ENCODE peak calls at places on chromosome 13, in five cellular contexts. K is dorsolateral prefrontal cortex, D is IMR-90, I is left ventricle myocardium inferior, U is cardiac fibroblast. E is an unnamed sample.

GRCh38 chr13:51797664-51798488 is 6.1 kb downstream of the DHRS12 start:
- DNase-seq in D (peak), K (no peak), U (peak), I (no peak), E (peak)

GRCh38 chr13:23432589-23432988 is 913 bp downstream of the SACS start:
- DNase-seq in D (peak), I (no peak), K (no peak), U (no peak), E (no peak)

GRCh38 chr13:28613562-28613961 is 45.4 kb upstream of the POMP start:
- DNase-seq in K (no peak), U (no peak), I (no peak), D (no peak), E (no peak)

GRCh38 chr13:40087021-40088002 is 431.9 kb downstream of the COG6 start:
- DNase-seq in D (no peak), K (no peak), U (no peak), I (no peak), E (no peak)

GRCh38 chr13:41788552-41788951 is 172.4 kb downstream of the VWA8 start:
- DNase-seq in D (no peak), U (no peak), K (no peak), I (no peak), E (no peak)

GRCh38 chr13:102698649-102698980 is 3.8 kb upstream of the METTL21C start:
- DNase-seq in K (no peak), D (no peak), U (no peak), I (no peak), E (no peak)

GRCh38 chr13:44967656-44968451 is 21.4 kb downstream of the NUFIP1 start:
- DNase-seq in U (peak), D (peak), K (no peak), I (no peak), E (no peak)

GRCh38 chr13:29513002-29513980 is 82.2 kb downstream of the SLC7A1 start:
- DNase-seq in K (no peak), I (no peak), D (peak), U (no peak), E (no peak)

GRCh38 chr13:80022146-80022545 is 318.8 kb downstream of the SPRY2 start:
- DNase-seq in U (no peak), K (no peak), D (no peak), I (no peak), E (no peak)

GRCh38 chr13:61466280-61466679 is 50.6 kb upstream of the PCDH20 start:
- DNase-seq in K (no peak), U (no peak), D (no peak), I (no peak), E (no peak)

GRCh38 chr13:103469771-103470170 is 403.6 kb upstream of the SLC10A2 start:
- DNase-seq in I (no peak), K (no peak), U (no peak), D (no peak), E (no peak)

GRCh38 chr13:109400192-109400591 is 386.2 kb downstream of the IRS2 start:
- DNase-seq in U (no peak), K (no peak), I (peak), D (no peak), E (no peak)

GRCh38 chr13:29707876-29708543 is 112.5 kb upstream of the SLC7A1 start:
- DNase-seq in I (no peak), D (peak), K (no peak), U (peak), E (no peak)

GRCh38 chr13:114161644-114162532 is 17.2 kb upstream of the CFAP97D2 start:
- DNase-seq in I (peak), U (peak), K (no peak), D (peak), E (no peak)

GRCh38 chr13:89763011-89763410 is 1584.5 kb upstream of the MIR17HG start:
- DNase-seq in U (no peak), D (no peak), I (no peak), K (no peak), E (no peak)

GRCh38 chr13:41767801-41768200 is 193.1 kb downstream of the VWA8 start:
- DNase-seq in D (peak), U (peak), K (no peak), I (no peak), E (no peak)

GRCh38 chr13:79673993-79674377 is 193.0 kb downstream of the NDFIP2 start:
- DNase-seq in U (no peak), D (no peak), I (no peak), K (no peak), E (no peak)

GRCh38 chr13:47397739-47398138 is 500.9 kb upstream of the HTR2A start:
- DNase-seq in D (peak), K (no peak), I (no peak), U (no peak), E (no peak)

GRCh38 chr13:42170029-42170428 is 101.9 kb upstream of the AKAP11 start:
- DNase-seq in K (no peak), U (no peak), I (no peak), D (no peak), E (no peak)

GRCh38 chr13:93004919-93005318 is 221.7 kb upstream of the GPC6 start:
- DNase-seq in D (peak), U (peak), K (no peak), I (no peak), E (no peak)

GRCh38 chr13:20939662-20940061 is 37.1 kb upstream of the XPO4 start:
- DNase-seq in D (no peak), U (no peak), K (no peak), I (peak), E (no peak)

GRCh38 chr13:111152836-111153235 is 37.7 kb downstream of the ARHGEF7 start:
- DNase-seq in I (no peak), K (no peak), D (no peak), U (no peak), E (no peak)

GRCh38 chr13:38024431-38024830 is 154.9 kb upstream of the TRPC4 start:
- DNase-seq in D (no peak), U (peak), I (no peak), K (no peak), E (no peak)

GRCh38 chr13:76812206-76812882 is 73.9 kb downstream of the KCTD12 start:
- DNase-seq in D (no peak), I (peak), K (peak), U (no peak), E (peak)

GRCh38 chr13:76816394-76816793 is 69.8 kb downstream of the KCTD12 start:
- DNase-seq in D (no peak), K (no peak), I (no peak), U (no peak), E (no peak)

GRCh38 chr13:76812971-76813691 is 73.1 kb downstream of the KCTD12 start:
- DNase-seq in U (peak), D (no peak), K (no peak), I (peak), E (no peak)

GRCh38 chr13:76815344-76815743 is 70.9 kb downstream of the KCTD12 start:
- DNase-seq in I (no peak), D (no peak), U (no peak), K (no peak), E (no peak)

DNA sequence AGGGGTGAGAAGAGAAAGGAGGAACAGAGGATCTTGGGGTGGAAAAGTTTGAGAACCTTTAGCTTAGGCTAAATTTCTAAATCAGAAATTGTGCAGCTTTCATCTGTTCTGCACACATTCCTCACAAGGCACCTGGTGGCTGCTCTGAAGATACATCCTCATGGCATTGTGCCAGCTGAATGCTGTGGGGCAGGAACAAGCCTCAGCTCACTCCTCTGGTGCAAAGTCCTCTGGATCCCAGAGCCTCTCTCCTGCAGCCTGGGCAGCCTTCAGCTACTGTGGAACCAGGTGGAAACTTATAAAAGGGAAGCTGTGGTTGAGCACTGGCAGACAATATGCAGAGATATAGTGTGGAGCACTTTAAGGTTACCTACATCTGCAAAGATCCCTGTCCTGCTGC is 72.3 kb downstream of the KCTD12 start:
- DNase-seq in U (no peak), K (no peak), D (no peak), I (no peak), E (no peak)
- TF ChIP-seq CTCF in U (no peak), K (no peak), D (no peak), I (no peak), E (no peak)

DNA sequence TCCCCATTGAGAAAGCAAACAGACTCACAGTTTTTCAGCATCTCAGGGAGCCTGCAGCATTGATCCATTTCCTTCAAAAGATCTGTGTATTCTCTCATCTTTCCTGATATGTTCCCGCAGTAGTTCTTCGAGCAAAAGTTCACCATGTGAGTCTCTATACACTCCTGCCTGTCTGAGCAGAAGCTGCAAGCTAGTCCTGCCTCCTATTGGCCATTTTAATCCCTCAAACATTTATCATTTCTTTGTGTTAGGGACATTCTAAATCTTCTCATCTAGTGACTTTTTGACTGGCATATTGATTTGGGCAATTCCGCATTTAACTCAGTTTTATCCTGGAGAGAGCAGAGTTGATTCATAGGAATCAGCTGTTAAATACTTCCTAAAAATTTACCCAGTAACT is 660.4 kb upstream of the KLF12 start:
- DNase-seq in U (no peak), I (no peak), D (no peak), K (no peak), E (no peak)
- TF ChIP-seq CTCF in U (no peak), I (no peak), D (peak), K (no peak), E (no peak)

GRCh38 chr13:24995225-24995804 is 100.6 kb upstream of the PABPC3 start:
- DNase-seq in D (peak), I (no peak), K (peak), U (peak), E (peak)
- TF ChIP-seq CTCF in D (peak), I (peak), K (peak), U (peak), E (peak)

DNA sequence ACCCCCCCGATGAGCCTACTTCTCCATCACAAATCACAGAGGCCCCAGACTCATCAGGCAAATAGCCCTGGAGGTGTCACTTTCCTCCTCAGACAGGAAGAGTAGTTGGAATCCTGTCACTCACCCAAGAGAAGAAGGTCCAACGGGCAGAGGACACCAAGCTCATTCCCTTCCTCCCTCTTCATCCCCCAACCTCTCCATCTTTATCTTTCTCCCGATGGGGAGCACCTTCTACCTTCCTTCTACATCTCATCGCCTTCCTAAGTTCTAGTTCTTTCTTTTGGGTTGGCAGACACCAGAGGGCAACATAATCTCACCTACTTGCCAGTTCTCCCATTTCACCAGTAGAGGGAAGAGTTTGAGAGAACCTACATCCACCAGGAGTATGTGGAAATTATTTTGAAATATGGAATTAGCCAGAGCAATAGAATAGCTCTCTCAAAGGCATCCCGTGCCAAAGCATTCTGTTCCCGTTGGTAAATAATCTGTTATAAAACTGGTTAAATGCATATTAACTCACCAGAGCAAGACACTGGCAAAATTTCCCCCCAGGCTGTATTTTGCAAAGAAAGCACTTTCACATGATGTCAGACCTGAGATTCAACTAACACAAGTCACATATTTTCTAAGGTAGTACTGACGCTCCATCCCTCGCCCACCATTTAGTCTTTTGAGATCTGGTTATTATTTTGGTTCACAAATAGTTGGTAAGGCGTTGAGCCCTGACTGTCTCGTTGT is 55.0 kb downstream of the ZIC5 start:
- DNase-seq in I (no peak), D (peak), K (no peak), U (peak), E (no peak)
- TF ChIP-seq CTCF in I (peak), D (peak), K (peak), U (peak), E (peak)

GRCh38 chr13:112724788-112725345 is 35.0 kb downstream of the ATP11A start:
- DNase-seq in I (no peak), K (no peak), U (no peak), D (no peak), E (peak)
- TF ChIP-seq CTCF in I (no peak), K (no peak), U (no peak), D (no peak), E (no peak)

GRCh38 chr13:25249001-25249543 is 38.2 kb downstream of the MTMR6 start:
- DNase-seq in K (peak), I (no peak), U (peak), D (peak), E (no peak)
- TF ChIP-seq CTCF in K (peak), I (no peak), U (peak), D (peak), E (no peak)

GRCh38 chr13:55087085-55087484 is 2053.6 kb upstream of the PRR20A start:
- DNase-seq in I (no peak), D (no peak), U (no peak), K (no peak), E (no peak)
- TF ChIP-seq CTCF in I (no peak), D (no peak), U (no peak), K (no peak), E (no peak)